ENCODE peak calls at places on chromosomes 3 and 15, in four cellular contexts. K is neural crest cell, D is progenitor cell of endocrine pancreas, T is cardiac muscle cell. O is an unnamed sample.

GRCh38 chr3:150286390-150287147 is 121.5 kb upstream of the TSC22D2 start:
- DNase-seq in K (no peak), T (peak), D (no peak), O (no peak)

GRCh38 chr3:164459526-164460151 is 618.7 kb downstream of the SI start:
- DNase-seq in D (no peak), T (no peak), K (no peak), O (no peak)

GRCh38 chr3:49013738-49014660 is 4.4 kb downstream of the DALRD3 start:
- DNase-seq in T (peak), K (peak), D (peak), O (no peak)

GRCh38 chr3:59862686-59863085 is 812.9 kb upstream of the CFAP20DC start:
- DNase-seq in D (no peak), T (peak), K (no peak), O (no peak)

GRCh38 chr15:100334456-100334855 is 7.3 kb downstream of the ADAMTS17 start:
- DNase-seq in D (no peak), K (no peak), T (no peak), O (no peak)

GRCh38 chr15:100784493-100785180 is 95.0 kb upstream of the ALDH1A3 start:
- DNase-seq in T (no peak), D (peak), K (no peak), O (peak)

GRCh38 chr15:66703540-66703941 is 1.5 kb downstream of the SMAD6 start:
- DNase-seq in D (no peak), K (peak), T (peak), O (no peak)

GRCh38 chr3:123088360-123088759 is 21.5 kb downstream of the PDIA5 start:
- DNase-seq in K (no peak), D (no peak), T (no peak), O (no peak)

GRCh38 chr3:16467368-16467767 is 46.1 kb downstream of the RFTN1 start:
- DNase-seq in T (no peak), K (no peak), D (no peak), O (no peak)

GRCh38 chr3:35549690-35550089 is 89.6 kb upstream of the ARPP21 start:
- DNase-seq in D (no peak), T (peak), K (no peak), O (no peak)

GRCh38 chr3:129632056-129632455 is 25.6 kb upstream of the PLXND1 start:
- DNase-seq in D (no peak), K (no peak), T (no peak), O (no peak)

GRCh38 chr15:28993720-28994053 is 107.9 kb downstream of the APBA2 start:
- DNase-seq in K (no peak), D (no peak), T (no peak), O (no peak)

GRCh38 chr15:81858586-81858985 is 187.2 kb downstream of the MEX3B start:
- DNase-seq in D (no peak), K (no peak), T (no peak), O (no peak)

GRCh38 chr3:15659254-15659975 is 57.9 kb downstream of the BTD start:
- DNase-seq in D (no peak), T (peak), K (no peak), O (no peak)

GRCh38 chr3:12973827-12974226 is 99.4 kb downstream of the IQSEC1 start:
- DNase-seq in K (no peak), T (no peak), D (no peak), O (no peak)

GRCh38 chr3:14534379-14535191 is 5.6 kb downstream of the GRIP2 start:
- DNase-seq in K (no peak), D (no peak), T (no peak), O (no peak)

GRCh38 chr3:14531856-14532395 is 8.2 kb downstream of the GRIP2 start:
- DNase-seq in D (no peak), T (no peak), K (no peak), O (no peak)

GRCh38 chr3:14535616-14536015 is 4.5 kb downstream of the GRIP2 start:
- DNase-seq in D (no peak), K (no peak), T (no peak), O (no peak)

GRCh38 chr3:14533457-14533958 is 6.6 kb downstream of the GRIP2 start:
- DNase-seq in T (no peak), D (no peak), K (no peak), O (no peak)

DNA sequence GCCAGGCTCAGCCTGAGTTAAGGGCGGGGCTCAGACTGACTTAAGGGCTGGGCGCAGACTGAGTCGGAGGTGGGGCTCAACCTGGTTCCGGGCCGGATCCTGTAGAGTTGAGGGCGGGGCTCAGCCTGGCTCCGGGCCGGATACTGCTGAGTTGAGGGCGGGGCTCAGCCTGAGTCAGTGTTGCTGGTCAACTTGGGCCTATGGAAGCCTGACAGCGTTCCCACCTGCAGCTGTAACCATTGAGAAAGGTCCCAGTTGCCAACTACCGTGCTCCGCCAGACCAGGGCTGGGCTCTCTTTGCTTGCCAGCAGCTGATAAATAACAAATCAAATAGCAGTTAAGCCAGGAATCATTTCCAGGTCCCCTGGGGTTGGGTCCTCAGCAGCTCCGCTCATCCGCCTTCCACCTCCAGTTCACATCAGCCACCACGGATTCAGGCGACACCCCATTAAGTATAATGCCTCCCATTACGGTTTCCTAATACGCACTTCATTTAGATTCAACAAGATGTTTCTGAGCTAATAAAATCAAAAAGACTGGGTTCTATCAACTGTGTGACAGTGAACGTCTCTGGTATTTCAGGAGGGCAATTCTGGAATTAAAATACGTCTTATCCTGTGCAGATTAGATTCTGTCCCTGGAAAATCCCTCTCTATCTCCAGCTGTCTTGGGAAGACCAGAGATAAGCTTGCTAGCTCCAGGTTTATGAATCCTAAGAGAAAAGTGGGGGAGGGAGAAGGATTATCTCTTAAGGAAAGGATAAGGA is 7.3 kb downstream of the GRIP2 start:
- DNase-seq in K (no peak), D (no peak), T (peak), O (no peak)
- TF ChIP-seq CTCF in K (no peak), D (no peak), T (no peak), O (no peak)

DNA sequence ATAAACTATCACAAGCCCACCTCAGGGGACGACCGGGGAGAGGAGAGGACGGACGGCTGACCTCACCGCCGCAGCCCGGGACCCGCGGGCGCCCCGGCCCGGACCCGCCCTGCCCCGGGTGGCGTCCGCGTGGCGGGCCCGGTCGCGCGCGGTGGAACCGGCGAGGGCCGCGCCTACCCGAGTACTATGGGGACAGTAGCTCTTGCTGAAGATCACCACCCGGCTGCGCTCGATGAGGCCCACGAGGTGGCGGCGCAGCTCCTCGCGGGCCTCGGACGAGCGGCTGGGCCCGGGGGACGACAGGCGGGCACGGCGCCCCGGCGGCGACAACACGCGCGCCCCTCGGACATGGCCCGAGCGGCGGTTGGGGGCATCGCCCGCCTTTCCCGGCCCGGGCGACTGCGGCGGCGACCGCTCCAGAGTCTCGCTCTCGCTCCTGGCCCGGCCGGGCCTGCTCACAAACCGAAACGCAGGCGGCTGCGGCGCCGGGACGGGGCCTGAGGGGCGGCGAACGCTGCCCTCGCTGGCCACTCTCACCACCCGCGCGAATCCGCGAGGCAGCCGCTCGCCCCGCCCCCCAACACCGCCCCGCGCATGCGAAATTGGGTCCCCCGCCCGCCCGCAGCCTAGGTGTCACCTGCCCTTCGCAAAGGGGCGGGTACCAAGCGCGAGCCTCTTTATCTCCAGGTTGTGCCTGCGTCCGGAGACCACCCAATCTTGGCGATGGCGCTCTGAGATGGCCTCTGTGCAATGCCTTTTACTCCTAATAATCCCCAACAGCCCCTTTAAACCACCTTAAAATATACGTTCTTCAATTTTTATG is at the start of gene TXNRD3:
- DNase-seq in T (peak), D (peak), K (peak), O (peak)
- TF ChIP-seq CTCF in T (no peak), D (peak), K (peak), O (peak)

GRCh38 chr3:172072543-172072942 is 33.2 kb downstream of the FNDC3B start:
- DNase-seq in D (no peak), K (no peak), T (no peak), O (no peak)

GRCh38 chr3:172071780-172072179 is 32.4 kb downstream of the FNDC3B start:
- DNase-seq in T (peak), D (no peak), K (no peak), O (no peak)

GRCh38 chr3:172074578-172074977 is 35.2 kb downstream of the FNDC3B start:
- DNase-seq in T (no peak), K (no peak), D (no peak), O (no peak)

GRCh38 chr3:172074027-172074426 is 34.6 kb downstream of the FNDC3B start:
- DNase-seq in T (no peak), K (no peak), D (no peak), O (no peak)

DNA sequence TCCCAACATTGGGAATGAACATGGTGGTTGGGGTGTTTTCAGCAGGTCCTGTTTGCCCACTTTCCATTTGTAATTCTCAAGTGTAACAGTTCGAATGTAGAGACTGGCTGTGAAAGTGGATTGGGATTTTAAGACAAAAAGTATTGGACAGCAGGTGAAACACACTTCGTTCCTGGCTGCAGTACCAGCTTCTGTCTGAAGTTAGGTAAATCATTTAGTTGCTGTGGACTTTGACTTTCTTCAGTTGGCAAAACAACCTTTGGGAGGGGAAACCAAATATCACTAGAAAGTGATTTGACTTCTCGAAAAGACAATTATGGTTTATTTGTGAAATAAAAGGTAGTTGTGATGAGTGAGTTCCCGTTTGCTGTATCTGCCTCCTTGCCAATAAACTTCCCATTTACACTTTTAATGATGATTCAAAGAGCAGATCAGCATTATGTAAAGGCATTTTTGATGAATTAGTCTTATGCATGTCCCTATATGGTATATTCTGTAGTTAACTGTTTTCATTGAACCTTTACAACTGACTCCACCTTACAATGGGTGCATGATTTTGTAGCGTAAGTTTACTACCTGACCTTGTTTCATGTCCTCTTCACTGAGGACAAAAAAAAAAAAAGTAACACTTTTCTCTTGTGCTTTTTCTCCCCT is 34.0 kb downstream of the FNDC3B start:
- DNase-seq in D (no peak), K (no peak), T (no peak), O (no peak)
- TF ChIP-seq CTCF in D (no peak), K (no peak), T (no peak), O (no peak)

DNA sequence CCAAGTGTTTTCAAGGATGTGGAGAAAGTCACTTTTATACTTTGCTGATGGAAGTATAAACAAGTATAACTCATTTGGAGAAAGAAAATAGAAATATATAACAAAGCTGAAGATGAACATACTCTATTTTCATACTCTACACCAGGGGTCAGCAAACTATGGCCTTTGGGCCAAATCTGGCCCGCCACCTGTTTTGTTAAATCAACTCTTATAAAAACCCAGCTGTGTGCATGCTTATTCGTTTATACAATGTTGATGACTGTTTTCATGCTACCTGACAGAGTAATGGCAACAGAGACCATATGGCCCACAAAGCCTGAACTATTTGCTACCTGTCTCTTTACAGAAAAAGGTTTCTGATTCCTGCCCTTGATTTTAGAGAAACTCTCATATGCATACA is 124.0 kb downstream of the NR1D2 start:
- DNase-seq in D (no peak), T (peak), K (no peak), O (no peak)
- TF ChIP-seq CTCF in D (peak), T (peak), K (peak), O (peak)

DNA sequence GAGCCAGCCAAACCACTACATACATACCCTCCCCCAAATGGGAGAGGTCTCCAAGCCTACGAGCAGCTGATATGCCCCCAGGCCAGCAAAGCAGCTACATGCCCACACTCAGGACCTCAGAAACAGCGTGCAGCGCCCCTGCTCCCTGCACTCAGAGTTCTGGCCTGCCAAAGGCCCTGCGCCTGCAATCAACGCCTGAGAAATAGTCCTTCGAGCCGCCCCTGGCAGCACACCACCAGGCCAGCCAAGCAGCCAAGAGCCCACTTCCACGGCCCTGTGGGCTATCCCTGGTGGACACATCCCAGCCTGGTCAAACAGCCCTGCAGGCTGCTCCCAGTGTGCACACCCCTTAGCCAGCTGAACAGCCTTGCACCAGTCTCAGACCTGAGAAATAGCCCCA is 139.1 kb downstream of the DMXL2 start:
- DNase-seq in K (no peak), T (no peak), D (no peak), O (no peak)
- TF ChIP-seq CTCF in K (no peak), T (no peak), D (no peak), O (no peak)